ENCODE peak calls at places on chromosomes 12 and 14, in eight cellular contexts. G, H, N, J, X, C, V and B are unnamed samples.

GRCh38 chr14:79111963-79112362 is 941.8 kb downstream of the NRXN3 start:
- DNase-seq in H (no peak), J (no peak), N (no peak), C (no peak), V (no peak), G (no peak), X (no peak), B (no peak)

GRCh38 chr12:20282411-20282810 is 85.9 kb upstream of the PDE3A start:
- DNase-seq in X (no peak), V (no peak), G (no peak), C (no peak), N (no peak), H (no peak), J (no peak), B (no peak)

GRCh38 chr12:39372204-39372925 is 70.6 kb downstream of the KIF21A start:
- DNase-seq in J (no peak), G (no peak), C (no peak), N (no peak), V (no peak), X (no peak), H (no peak), B (no peak)

GRCh38 chr12:6765634-6766581 is at the start of gene PTMS:
- DNase-seq in J (peak; percentile 53), G (peak; percentile 83), V (peak; percentile 97), X (peak; percentile 54), H (peak; percentile 81), N (peak; percentile 86), C (peak; percentile 96), B (peak; percentile 87)

GRCh38 chr12:32217354-32218310 is 111.0 kb downstream of the BICD1 start:
- DNase-seq in G (no peak), H (no peak), X (no peak), N (peak; percentile 16), C (peak; percentile 18), J (no peak), V (no peak), B (no peak)

GRCh38 chr14:65006251-65006721 is 19.6 kb downstream of the FNTB start:
- DNase-seq in C (no peak), H (no peak), N (no peak), X (no peak), G (no peak), V (no peak), J (no peak), B (no peak)

GRCh38 chr14:105857223-105857815 is 330.9 kb downstream of the TMEM121 start:
- DNase-seq in H (no peak), J (no peak), C (no peak), G (no peak), V (peak; percentile 33), X (no peak), N (no peak), B (peak; percentile 55)

GRCh38 chr12:87216436-87216835 is 812.8 kb downstream of the C12orf50 start:
- DNase-seq in H (no peak), V (no peak), J (no peak), X (no peak), C (no peak), G (no peak), N (no peak), B (no peak)

GRCh38 chr12:93440043-93440835 is 1.5 kb downstream of the UBE2N start:
- DNase-seq in V (no peak), J (no peak), H (peak; percentile 21), N (no peak), X (no peak), C (no peak), G (no peak), B (no peak)

GRCh38 chr14:64119535-64119934 is 174.6 kb downstream of the ESR2 start:
- DNase-seq in C (no peak), X (no peak), H (no peak), V (no peak), N (no peak), J (no peak), G (no peak), B (no peak)

GRCh38 chr12:6563448-6564050 is 4.5 kb downstream of the NOP2 start:
- DNase-seq in H (peak; percentile 44), V (no peak), N (peak; percentile 58), J (peak; percentile 82), X (no peak), C (peak; percentile 71), G (no peak), B (peak; percentile 47)

GRCh38 chr12:117919479-117919878 is 49.3 kb downstream of the KSR2 start:
- DNase-seq in N (no peak), G (no peak), X (no peak), C (no peak), J (no peak), H (no peak), V (no peak), B (no peak)

GRCh38 chr14:67335781-67336180 is 23.8 kb downstream of the ATP6V1D start:
- DNase-seq in H (peak; percentile 19), N (no peak), X (no peak), J (peak; percentile 79), V (no peak), G (no peak), C (peak; percentile 52), B (no peak)

GRCh38 chr14:61104358-61104757 is 123.3 kb downstream of the SLC38A6 start:
- DNase-seq in G (no peak), N (no peak), V (no peak), J (peak; percentile 77), X (no peak), H (no peak), C (no peak), B (no peak)
- H3K27ac ChIP-seq in G (peak overlapping the region; percentile 75), N (peak overlapping the region; percentile 79), V (peak overlapping the region; percentile 51), J (peak overlapping the region; percentile 89), X (peak overlapping the region; percentile 85), H (peak overlapping the region; percentile 100), C (peak overlapping the region; percentile 96), B (peak overlapping the region; percentile 34)

GRCh38 chr12:108306506-108306905 is 32.6 kb downstream of the CMKLR1 start:
- DNase-seq in H (no peak), V (no peak), N (no peak), C (no peak), G (no peak), J (no peak), X (no peak), B (no peak)
- H3K27ac ChIP-seq in H (peak overlapping the region; percentile 79), V (no peak overlapping the region), N (no peak overlapping the region), C (no peak overlapping the region), G (peak overlapping the region; percentile 84), J (no peak overlapping the region), X (peak overlapping the region; percentile 95), B (peak overlapping the region; percentile 83)

GRCh38 chr12:48681416-48681737 is 661 bp downstream of the KANSL2 start:
- DNase-seq in G (no peak), V (no peak), C (no peak), J (peak; percentile 70), N (no peak), X (no peak), H (no peak), B (no peak)

GRCh38 chr12:48683534-48683933 is 1.5 kb upstream of the KANSL2 start:
- DNase-seq in H (no peak), X (no peak), V (no peak), N (no peak), J (no peak), G (no peak), C (no peak), B (no peak)

GRCh38 chr12:48681738-48682532 is at the start of gene KANSL2:
- DNase-seq in V (peak; percentile 100), C (peak; percentile 100), G (peak; percentile 99), N (peak; percentile 98), H (peak; percentile 99), X (peak; percentile 99), J (peak; percentile 99), B (peak; percentile 99)

GRCh38 chr12:48680861-48681260 is 1.2 kb downstream of the KANSL2 start:
- DNase-seq in H (no peak), N (no peak), C (no peak), X (no peak), J (no peak), G (no peak), V (no peak), B (no peak)

DNA sequence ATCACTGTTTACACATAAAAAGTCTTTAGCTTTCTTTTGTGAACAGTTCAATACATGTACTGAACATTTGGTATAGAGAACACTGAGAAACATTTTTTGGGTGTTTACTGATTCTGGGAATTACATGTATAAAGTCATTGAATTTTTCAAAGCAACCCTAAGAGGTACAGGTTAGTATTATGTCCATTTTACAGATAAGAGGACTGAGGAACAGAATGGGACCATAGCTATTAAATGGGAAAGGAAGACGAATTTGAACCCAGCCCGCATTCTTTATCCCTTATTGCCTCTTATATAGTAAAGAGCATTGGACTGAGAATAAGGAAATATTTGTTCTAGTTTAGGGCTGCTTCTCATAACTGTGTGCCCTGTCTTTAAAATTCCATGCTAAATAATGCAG is 889 bp upstream of the KANSL2 start:
- DNase-seq in J (no peak), X (no peak), N (no peak), V (no peak), G (no peak), H (no peak), C (no peak), B (no peak)
- H3K27ac ChIP-seq in J (no peak overlapping the region), X (no peak overlapping the region), N (no peak overlapping the region), V (no peak overlapping the region), G (no peak overlapping the region), H (no peak overlapping the region), C (no peak overlapping the region), B (no peak overlapping the region)

GRCh38 chr14:90545966-90546751 is 149.3 kb downstream of the CALM1 start:
- DNase-seq in H (no peak), G (no peak), C (no peak), V (peak; percentile 88), J (no peak), N (peak; percentile 44), X (peak; percentile 58), B (peak; percentile 77)
- H3K27ac ChIP-seq in H (no peak overlapping the region), G (peak overlapping the region; percentile 80), C (no peak overlapping the region), V (peak overlapping the region; percentile 84), J (no peak overlapping the region), N (peak overlapping the region; percentile 74), X (peak overlapping the region; percentile 76), B (peak overlapping the region; percentile 86)

DNA sequence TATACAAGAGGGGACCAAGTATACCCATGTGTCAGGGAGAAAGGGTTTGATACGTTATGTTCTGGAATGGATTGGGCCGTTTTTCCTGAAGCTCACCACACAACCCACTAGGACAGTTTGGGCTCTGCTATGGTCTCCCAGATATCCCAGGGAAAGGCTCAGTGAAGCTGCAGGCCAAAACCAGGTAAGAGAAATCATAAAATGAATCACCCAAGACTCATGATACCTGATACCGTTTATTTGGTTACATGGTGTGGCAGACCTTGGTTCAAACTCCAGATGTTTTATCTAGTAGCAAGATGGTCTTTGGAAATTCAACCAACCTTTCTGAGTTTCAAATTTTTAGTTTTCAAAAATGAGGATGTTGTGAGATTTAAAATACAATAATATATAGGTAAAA is 177.6 kb downstream of the C12orf75 start:
- DNase-seq in J (no peak), N (no peak), G (no peak), C (no peak), X (no peak), H (no peak), V (no peak), B (no peak)
- H3K27ac ChIP-seq in J (no peak overlapping the region), N (no peak overlapping the region), G (no peak overlapping the region), C (no peak overlapping the region), X (no peak overlapping the region), H (no peak overlapping the region), V (no peak overlapping the region), B (no peak overlapping the region)

GRCh38 chr12:54125950-54126695 is 62.7 kb downstream of the SMUG1 start:
- DNase-seq in X (no peak), N (peak; percentile 55), H (no peak), G (no peak), C (no peak), V (peak; percentile 80), J (no peak), B (no peak)
- H3K27ac ChIP-seq in X (peak overlapping the region; percentile 89), N (peak overlapping the region; percentile 34), H (no peak overlapping the region), G (peak overlapping the region; percentile 55), C (peak overlapping the region; percentile 51), V (peak overlapping the region; percentile 73), J (no peak overlapping the region), B (peak overlapping the region; percentile 17)

GRCh38 chr14:99595034-99595433 is 9.0 kb downstream of the CCDC85C start:
- DNase-seq in V (no peak), N (no peak), X (no peak), G (no peak), C (no peak), H (no peak), J (no peak), B (no peak)
- H3K27ac ChIP-seq in V (peak overlapping the region; percentile 95), N (no peak overlapping the region), X (no peak overlapping the region), G (no peak overlapping the region), C (no peak overlapping the region), H (no peak overlapping the region), J (no peak overlapping the region), B (peak overlapping the region; percentile 71)